ENCODE peak calls at places on chromosomes 2 and 18, in five cellular contexts. P, F, R, D and I are unnamed samples.

GRCh38 chr2:101306410-101306809 is 2.1 kb downstream of the RNF149 start:
- DNase-seq in P (no peak), F (no peak), R (no peak), D (no peak), I (no peak)

GRCh38 chr2:182241936-182242335 is 184.9 kb downstream of the PDE1A start:
- DNase-seq in P (no peak), F (no peak), R (no peak), D (no peak), I (no peak)

GRCh38 chr2:236783417-236784020 is 213.9 kb downstream of the ACKR3 start:
- DNase-seq in P (no peak), F (no peak), R (no peak), D (no peak), I (no peak)

GRCh38 chr2:18980104-18980777 is 378.2 kb downstream of the OSR1 start:
- DNase-seq in P (no peak), F (no peak), R (no peak), D (no peak), I (no peak)

GRCh38 chr2:134385195-134385594 is 131.3 kb downstream of the MGAT5 start:
- DNase-seq in P (no peak), F (no peak), R (no peak), D (no peak), I (no peak)

GRCh38 chr2:36549063-36549662 is 48.8 kb downstream of the FEZ2 start:
- DNase-seq in P (no peak), F (peak), R (no peak), D (no peak), I (no peak)

GRCh38 chr2:176960736-176961135 is 251.9 kb upstream of the HNRNPA3 start:
- DNase-seq in P (no peak), F (peak), R (no peak), D (no peak), I (no peak)

GRCh38 chr2:72137498-72138010 is 10.1 kb downstream of the CYP26B1 start:
- DNase-seq in P (no peak), F (peak), R (peak), D (no peak), I (peak)

GRCh38 chr2:49616800-49617199 is 462.5 kb upstream of the FSHR start:
- DNase-seq in P (no peak), F (no peak), R (no peak), D (no peak), I (no peak)

GRCh38 chr18:49819768-49820662 is 6.7 kb upstream of the ACAA2 start:
- DNase-seq in P (no peak), F (no peak), R (no peak), D (no peak), I (no peak)

GRCh38 chr18:6412933-6413472 is 1.7 kb downstream of the L3MBTL4 start:
- DNase-seq in P (no peak), F (no peak), R (no peak), D (no peak), I (no peak)

GRCh38 chr18:28729321-28729720 is 552.4 kb upstream of the CDH2 start:
- DNase-seq in P (no peak), F (no peak), R (no peak), D (no peak), I (no peak)

GRCh38 chr2:9815076-9815475 is 28.2 kb upstream of the TAF1B start:
- DNase-seq in P (no peak), F (no peak), R (no peak), D (no peak), I (no peak)

GRCh38 chr2:234290671-234291070 is 206.2 kb downstream of the ARL4C start:
- DNase-seq in P (no peak), F (no peak), R (peak), D (no peak), I (no peak)

GRCh38 chr2:28691774-28692281 is 59.8 kb upstream of the PPP1CB start:
- DNase-seq in P (no peak), F (peak), R (no peak), D (peak), I (peak)

GRCh38 chr2:7363906-7364305 is 446.7 kb downstream of the RNF144A start:
- DNase-seq in P (no peak), F (no peak), R (no peak), D (no peak), I (no peak)

GRCh38 chr2:170714156-170715061 is 728 bp upstream of the SP5 start:
- DNase-seq in P (no peak), F (peak), R (no peak), D (no peak), I (peak)

GRCh38 chr2:86616502-86616901 is 7.2 kb downstream of the RNF103 start:
- DNase-seq in P (no peak), F (no peak), R (no peak), D (no peak), I (no peak)

GRCh38 chr2:188623995-188624643 is 332.4 kb downstream of the GULP1 start:
- DNase-seq in P (no peak), F (no peak), R (no peak), D (no peak), I (no peak)

GRCh38 chr2:41736105-41736567 is 311.7 kb upstream of the PKDCC start:
- DNase-seq in P (no peak), F (no peak), R (peak), D (no peak), I (no peak)

GRCh38 chr2:234189230-234189629 is 138.7 kb downstream of the SPP2 start:
- DNase-seq in P (no peak), F (no peak), R (no peak), D (no peak), I (no peak)

GRCh38 chr2:37387143-37387835 is 42.9 kb downstream of the QPCT start:
- DNase-seq in P (no peak), F (no peak), R (no peak), D (no peak), I (no peak)

GRCh38 chr2:220779918-220780317 is 792.2 kb downstream of the EPHA4 start:
- DNase-seq in P (no peak), F (no peak), R (no peak), D (peak), I (no peak)

GRCh38 chr2:179814050-179814449 is 47.4 kb downstream of the ZNF385B start:
- DNase-seq in P (no peak), F (no peak), R (no peak), D (no peak), I (no peak)

GRCh38 chr2:174180165-174180724 is 68.1 kb downstream of the OLA1 start:
- DNase-seq in P (no peak), F (no peak), R (no peak), D (no peak), I (no peak)

GRCh38 chr2:21535826-21536225 is 412.1 kb downstream of the TDRD15 start:
- DNase-seq in P (no peak), F (peak), R (no peak), D (no peak), I (no peak)

GRCh38 chr2:11945139-11946126 is 199.0 kb downstream of the LPIN1 start:
- DNase-seq in P (no peak), F (no peak), R (no peak), D (no peak), I (no peak)

GRCh38 chr2:83531211-83531610 is 927.9 kb downstream of the SUCLG1 start:
- DNase-seq in P (no peak), F (no peak), R (no peak), D (no peak), I (peak)

GRCh38 chr2:204115692-204116091 is 179.1 kb downstream of the ICOS start:
- DNase-seq in P (no peak), F (peak), R (no peak), D (no peak), I (no peak)

GRCh38 chr2:203782262-203782976 is 76.0 kb downstream of the CD28 start:
- DNase-seq in P (no peak), F (peak), R (peak), D (peak), I (peak)

GRCh38 chr18:49368876-49369440 is 91.5 kb downstream of the DYM start:
- DNase-seq in P (no peak), F (no peak), R (no peak), D (no peak), I (no peak)

GRCh38 chr2:1728821-1729220 is 15.5 kb downstream of the PXDN start:
- DNase-seq in P (no peak), F (peak), R (no peak), D (no peak), I (no peak)

GRCh38 chr18:3726241-3726951 is 276.4 kb downstream of the TGIF1 start:
- DNase-seq in P (no peak), F (no peak), R (no peak), D (no peak), I (no peak)

GRCh38 chr2:171703574-171704347 is 16.5 kb downstream of the DYNC1I2 start:
- DNase-seq in P (no peak), F (no peak), R (peak), D (no peak), I (no peak)

GRCh38 chr2:76599732-76600368 is 889.1 kb upstream of the GCFC2 start:
- DNase-seq in P (no peak), F (peak), R (peak), D (peak), I (peak)

GRCh38 chr18:61295153-61295552 is 38.1 kb upstream of the CDH20 start:
- DNase-seq in P (no peak), F (no peak), R (no peak), D (no peak), I (no peak)

GRCh38 chr18:58491113-58491696 is 137.7 kb downstream of the ALPK2 start:
- DNase-seq in P (no peak), F (no peak), R (no peak), D (no peak), I (no peak)

GRCh38 chr2:48258750-48259149 is 271.2 kb upstream of the STON1 start:
- DNase-seq in P (no peak), F (no peak), R (no peak), D (no peak), I (no peak)

GRCh38 chr18:52766002-52766540 is 426.1 kb downstream of the DCC start:
- DNase-seq in P (no peak), F (no peak), R (no peak), D (no peak), I (no peak)

GRCh38 chr18:5542393-5543035 is 1.3 kb downstream of the EPB41L3 start:
- DNase-seq in P (no peak), F (peak), R (no peak), D (no peak), I (peak)